ENCODE peak calls at places on chromosomes 13 and 19, in nine cellular contexts. S, G, F, U, X, O, E, J and A are unnamed samples.

GRCh38 chr19:38685666-38686529 is 38.4 kb downstream of the ACTN4 start:
- DNase-seq in F (no peak), X (peak; percentile 94), J (no peak), O (no peak), E (no peak), U (no peak), S (no peak), G (no peak), A (peak; percentile 52)

GRCh38 chr13:106354961-106355360 is 180.5 kb downstream of the EFNB2 start:
- DNase-seq in O (no peak), F (no peak), U (no peak), E (peak; percentile 48), S (no peak), G (no peak), J (no peak), X (no peak), A (no peak)

GRCh38 chr19:35345671-35346111 is 2.0 kb upstream of the FFAR1 start:
- DNase-seq in S (no peak), O (no peak), U (peak; percentile 14), E (no peak), F (no peak), G (no peak), X (no peak), J (no peak), A (no peak)

GRCh38 chr19:51808333-51808986 is 13.5 kb downstream of the FPR3 start:
- DNase-seq in J (no peak), F (no peak), S (no peak), E (no peak), X (no peak), U (no peak), G (no peak), O (no peak), A (no peak)

GRCh38 chr13:105414639-105415038 is 1120.8 kb downstream of the EFNB2 start:
- DNase-seq in S (no peak), O (no peak), X (no peak), F (no peak), U (no peak), E (no peak), G (no peak), J (no peak), A (no peak)

GRCh38 chr19:39409886-39410619 is 2.4 kb upstream of the PLEKHG2 start:
- DNase-seq in O (peak; percentile 75), U (peak; percentile 89), X (no peak), S (peak; percentile 76), J (peak; percentile 80), F (no peak), E (peak; percentile 85), G (peak; percentile 75), A (peak; percentile 73)

GRCh38 chr19:44142014-44142523 is 715 bp downstream of the ZNF234 start:
- DNase-seq in U (no peak), J (peak; percentile 12), S (no peak), E (no peak), G (no peak), X (peak; percentile 14), O (peak; percentile 24), F (no peak), A (peak; percentile 59)

GRCh38 chr13:110911880-110912279 is 3.0 kb downstream of the ANKRD10 start:
- DNase-seq in O (no peak), G (no peak), X (no peak), S (no peak), U (no peak), J (no peak), F (no peak), E (no peak), A (no peak)

GRCh38 chr19:29583196-29584006 is 22.7 kb upstream of the POP4 start:
- DNase-seq in S (no peak), G (no peak), J (no peak), O (no peak), U (no peak), X (no peak), F (no peak), E (no peak), A (no peak)

GRCh38 chr13:22592515-22592914 is 588.3 kb upstream of the SGCG start:
- DNase-seq in S (no peak), F (no peak), G (no peak), U (no peak), O (no peak), J (peak; percentile 11), E (no peak), X (no peak), A (no peak)

GRCh38 chr13:112885242-112885781 is 83.7 kb upstream of the MCF2L start:
- DNase-seq in S (no peak), O (no peak), J (no peak), E (no peak), G (no peak), U (no peak), F (no peak), X (no peak), A (no peak)

GRCh38 chr19:57566396-57567256 is 7.0 kb upstream of the ZNF550 start:
- DNase-seq in J (peak; percentile 36), G (no peak), S (no peak), X (no peak), F (no peak), E (no peak), U (no peak), O (no peak), A (peak; percentile 67)

GRCh38 chr13:38321654-38322053 is 28.0 kb upstream of the UFM1 start:
- DNase-seq in J (no peak), X (no peak), G (no peak), O (no peak), F (no peak), E (no peak), S (no peak), U (no peak), A (no peak)

GRCh38 chr13:19592657-19593175 is 31.4 kb upstream of the TPTE2 start:
- DNase-seq in J (peak; percentile 41), S (no peak), G (no peak), E (no peak), O (no peak), X (no peak), U (no peak), F (no peak), A (no peak)

GRCh38 chr19:21463449-21464105 is 41.8 kb upstream of the ZNF429 start:
- DNase-seq in E (peak; percentile 17), G (no peak), F (no peak), O (peak; percentile 77), S (peak; percentile 41), U (peak; percentile 71), X (no peak), J (no peak), A (no peak)

GRCh38 chr19:39351537-39352037 is 9.4 kb downstream of the SAMD4B start:
- DNase-seq in U (no peak), E (no peak), X (no peak), F (no peak), G (no peak), S (no peak), O (no peak), J (no peak), A (peak; percentile 60)

GRCh38 chr13:100356889-100357288 is 231.7 kb downstream of the GGACT start:
- DNase-seq in X (no peak), J (peak; percentile 81), E (no peak), G (no peak), O (no peak), F (no peak), S (no peak), U (no peak), A (no peak)

GRCh38 chr13:113532156-113532806 is 41.8 kb upstream of the DCUN1D2 start:
- DNase-seq in X (no peak), J (no peak), G (no peak), U (no peak), O (peak; percentile 46), F (no peak), E (no peak), S (no peak), A (no peak)

GRCh38 chr19:40139533-40140287 is 49.0 kb upstream of the ZNF780A start:
- DNase-seq in X (peak; percentile 79), S (no peak), G (no peak), F (no peak), O (no peak), U (no peak), E (no peak), J (peak; percentile 40), A (peak; percentile 60)

GRCh38 chr13:102977471-102977870 is 88.7 kb downstream of the SLC10A2 start:
- DNase-seq in F (no peak), J (no peak), E (no peak), S (no peak), O (no peak), G (no peak), X (no peak), U (no peak), A (no peak)

GRCh38 chr13:75635101-75635620 is 969 bp upstream of the LMO7 start:
- DNase-seq in G (no peak), F (no peak), O (peak; percentile 19), U (peak; percentile 30), E (no peak), S (no peak), X (no peak), J (peak; percentile 17), A (no peak)

GRCh38 chr13:48110930-48111721 is 16.2 kb upstream of the MED4 start:
- DNase-seq in O (no peak), U (no peak), X (no peak), S (no peak), J (no peak), F (no peak), G (peak; percentile 42), E (no peak), A (no peak)

GRCh38 chr19:2055871-2056809 is 5.1 kb upstream of the MKNK2 start:
- DNase-seq in X (no peak), U (peak; percentile 88), G (no peak), J (no peak), O (no peak), F (no peak), E (peak; percentile 74), S (no peak), A (peak; percentile 60)
- TF ChIP-seq POLR2A in X (peak; percentile 27), U (peak; percentile 74), G (peak; percentile 71), J (no peak), O (no peak), F (no peak), E (peak; percentile 48), S (no peak), A (peak; percentile 38)

GRCh38 chr19:55461974-55462628 is 659 bp upstream of the ISOC2 start:
- DNase-seq in G (no peak), X (no peak), S (no peak), O (no peak), J (no peak), F (no peak), U (no peak), E (no peak), A (peak; percentile 75)
- TF ChIP-seq POLR2A in G (no peak), X (peak; percentile 90), S (no peak), O (peak; percentile 29), J (no peak), F (no peak), U (peak; percentile 31), E (no peak), A (peak; percentile 76)

GRCh38 chr19:896999-897398 is 3.7 kb downstream of the RNU6-9 start:
- DNase-seq in S (no peak), O (no peak), G (no peak), F (no peak), X (no peak), U (no peak), J (no peak), E (no peak), A (no peak)
- TF ChIP-seq POLR2A in S (no peak), O (no peak), G (no peak), F (no peak), X (no peak), U (no peak), J (no peak), E (no peak), A (no peak)

DNA sequence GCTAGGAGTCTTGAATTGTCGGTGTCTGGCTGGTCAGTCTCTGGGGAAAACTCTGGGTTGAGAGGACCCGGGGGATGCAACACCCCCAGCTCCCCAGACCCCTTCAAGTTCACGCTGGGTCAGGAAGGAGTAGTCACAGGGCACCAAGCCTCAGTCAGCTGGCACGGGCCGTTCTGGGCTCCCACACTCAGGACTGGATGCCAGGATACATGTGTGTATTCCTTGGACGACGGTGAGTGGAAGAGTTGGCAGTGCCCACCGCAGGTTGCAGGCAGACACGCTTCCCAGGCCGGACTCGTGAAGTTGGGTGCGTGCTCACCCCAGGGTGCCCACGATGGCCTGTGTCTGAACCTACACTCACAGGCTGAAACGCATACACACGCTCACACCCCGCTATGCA is 5.5 kb downstream of the GADD45B start:
- DNase-seq in E (no peak), X (no peak), G (no peak), F (no peak), U (no peak), J (no peak), O (no peak), S (no peak), A (no peak)
- TF ChIP-seq POLR2A in E (no peak), X (no peak), G (no peak), F (no peak), U (no peak), J (no peak), O (no peak), S (no peak), A (no peak)